ENCODE peak calls at places on chromosomes 4 and X, in seven cellular contexts. One of them, this sample, is unnamed.
A peak's percentile ranks its signal among the peaks of the same experiment; 100 is the strongest.

GRCh38 chr4:27714073-27714472 is 853.4 kb downstream of the STIM2 start:
- DNase-seq in H1: no peak
- DNase-seq in K562: no peak
- DNase-seq in HL-60: no peak
- DNase-seq in Panc1: no peak
- DNase-seq in GM23338: no peak
- DNase-seq in HCT116: no peak
- DNase-seq in this sample: no peak

GRCh38 chrX:96407043-96407442 is 277.6 kb upstream of the DIAPH2 start:
- DNase-seq in K562: no peak
- DNase-seq in Panc1: no peak
- DNase-seq in H1: no peak
- DNase-seq in HL-60: no peak
- DNase-seq in GM23338: peak; percentile 17
- DNase-seq in HCT116: no peak
- DNase-seq in this sample: no peak

GRCh38 chr4:78214078-78214477 is 157.0 kb downstream of the FRAS1 start:
- DNase-seq in GM23338: no peak
- DNase-seq in HL-60: no peak
- DNase-seq in HCT116: no peak
- DNase-seq in K562: no peak
- DNase-seq in Panc1: no peak
- DNase-seq in H1: no peak
- DNase-seq in this sample: no peak

GRCh38 chr4:55396305-55397023 is 707 bp downstream of the TMEM165 start:
- DNase-seq in HCT116: no peak
- DNase-seq in H1: no peak
- DNase-seq in Panc1: no peak
- DNase-seq in GM23338: peak; percentile 73
- DNase-seq in HL-60: no peak
- DNase-seq in K562: peak; percentile 56
- DNase-seq in this sample: peak; percentile 92

GRCh38 chrX:41695464-41695863 is 6.7 kb downstream of the GPR34 start:
- DNase-seq in GM23338: peak; percentile 4
- DNase-seq in H1: no peak
- DNase-seq in HL-60: no peak
- DNase-seq in Panc1: no peak
- DNase-seq in K562: no peak
- DNase-seq in HCT116: no peak
- DNase-seq in this sample: no peak

GRCh38 chr4:167100120-167100519 is 134.2 kb downstream of the SPOCK3 start:
- DNase-seq in HL-60: no peak
- DNase-seq in HCT116: no peak
- DNase-seq in Panc1: peak; percentile 65
- DNase-seq in K562: no peak
- DNase-seq in H1: no peak
- DNase-seq in GM23338: peak; percentile 3
- DNase-seq in this sample: no peak

GRCh38 chrX:46611658-46612362 is 38.2 kb downstream of the CHST7 start:
- DNase-seq in HCT116: no peak
- DNase-seq in HL-60: no peak
- DNase-seq in K562: no peak
- DNase-seq in GM23338: no peak
- DNase-seq in H1: no peak
- DNase-seq in Panc1: no peak
- DNase-seq in this sample: no peak

GRCh38 chr4:185567828-185568442 is 32.6 kb upstream of the PDLIM3 start:
- DNase-seq in GM23338: no peak
- DNase-seq in HL-60: no peak
- DNase-seq in K562: no peak
- DNase-seq in H1: no peak
- DNase-seq in HCT116: no peak
- DNase-seq in Panc1: no peak
- DNase-seq in this sample: no peak

GRCh38 chr4:153439831-153440230 is 26.3 kb upstream of the TMEM131L start:
- DNase-seq in H1: no peak
- DNase-seq in GM23338: no peak
- DNase-seq in K562: no peak
- DNase-seq in HCT116: no peak
- DNase-seq in Panc1: no peak
- DNase-seq in HL-60: no peak
- DNase-seq in this sample: no peak

GRCh38 chr4:126772662-126773061 is 860.1 kb upstream of the INTU start:
- DNase-seq in K562: no peak
- DNase-seq in HCT116: no peak
- DNase-seq in HL-60: no peak
- DNase-seq in Panc1: no peak
- DNase-seq in H1: no peak
- DNase-seq in GM23338: no peak
- DNase-seq in this sample: no peak

GRCh38 chr4:27005512-27006246 is 145.0 kb downstream of the STIM2 start:
- DNase-seq in K562: no peak
- DNase-seq in HCT116: no peak
- DNase-seq in H1: no peak
- DNase-seq in GM23338: no peak
- DNase-seq in HL-60: peak; percentile 13
- DNase-seq in Panc1: peak; percentile 2
- DNase-seq in this sample: no peak

GRCh38 chr4:34108456-34108855 is 2135.9 kb downstream of the ARAP2 start:
- DNase-seq in Panc1: no peak
- DNase-seq in HCT116: no peak
- DNase-seq in GM23338: no peak
- DNase-seq in H1: no peak
- DNase-seq in HL-60: no peak
- DNase-seq in K562: no peak
- DNase-seq in this sample: no peak

GRCh38 chrX:46574941-46575381 is 1.4 kb downstream of the CHST7 start:
- DNase-seq in HCT116: no peak
- DNase-seq in H1: no peak
- DNase-seq in Panc1: no peak
- DNase-seq in GM23338: peak; percentile 37
- DNase-seq in K562: no peak
- DNase-seq in HL-60: no peak
- DNase-seq in this sample: peak; percentile 86

GRCh38 chrX:131729295-131729694 is 185.4 kb downstream of the OR13H1 start:
- DNase-seq in HL-60: no peak
- DNase-seq in H1: no peak
- DNase-seq in HCT116: no peak
- DNase-seq in K562: no peak
- DNase-seq in Panc1: peak; percentile 32
- DNase-seq in GM23338: no peak
- DNase-seq in this sample: peak; percentile 90

GRCh38 chr4:156113138-156113537 is 159.5 kb upstream of the CTSO start:
- DNase-seq in HL-60: no peak
- DNase-seq in GM23338: peak; percentile 13
- DNase-seq in HCT116: no peak
- DNase-seq in Panc1: peak; percentile 8
- DNase-seq in H1: no peak
- DNase-seq in K562: no peak
- DNase-seq in this sample: no peak

GRCh38 chr4:22190855-22191254 is 242.3 kb upstream of the KCNIP4 start:
- DNase-seq in Panc1: no peak
- DNase-seq in HCT116: no peak
- DNase-seq in GM23338: no peak
- DNase-seq in K562: no peak
- DNase-seq in HL-60: no peak
- DNase-seq in H1: no peak
- DNase-seq in this sample: no peak

GRCh38 chr4:2393353-2394270 is 24.8 kb downstream of the ZFYVE28 start:
- DNase-seq in GM23338: peak; percentile 89
- DNase-seq in HL-60: no peak
- DNase-seq in HCT116: no peak
- DNase-seq in K562: peak; percentile 72
- DNase-seq in Panc1: no peak
- DNase-seq in H1: no peak
- DNase-seq in this sample: peak; percentile 85

GRCh38 chrX:134670241-134670811 is 12.1 kb upstream of the PLAC1 start:
- DNase-seq in K562: no peak
- DNase-seq in HL-60: no peak
- DNase-seq in GM23338: peak; percentile 9
- DNase-seq in H1: peak; percentile 7
- DNase-seq in Panc1: peak; percentile 41
- DNase-seq in HCT116: no peak
- DNase-seq in this sample: no peak

GRCh38 chr4:16142598-16143295 is 58.9 kb upstream of the PROM1 start:
- DNase-seq in HCT116: no peak
- DNase-seq in Panc1: no peak
- DNase-seq in GM23338: no peak
- DNase-seq in H1: no peak
- DNase-seq in HL-60: no peak
- DNase-seq in K562: no peak
- DNase-seq in this sample: no peak

GRCh38 chr4:105374071-105374470 is 99.8 kb downstream of the PPA2 start:
- DNase-seq in HL-60: no peak
- DNase-seq in H1: no peak
- DNase-seq in GM23338: no peak
- DNase-seq in HCT116: no peak
- DNase-seq in K562: no peak
- DNase-seq in Panc1: no peak
- DNase-seq in this sample: no peak

GRCh38 chrX:48891402-48892288 is 5.9 kb downstream of the TIMM17B start:
- DNase-seq in HCT116: peak; percentile 60
- DNase-seq in GM23338: peak; percentile 89
- DNase-seq in K562: peak; percentile 82
- DNase-seq in HL-60: peak; percentile 67
- DNase-seq in H1: peak; percentile 49
- DNase-seq in Panc1: no peak
- DNase-seq in this sample: peak; percentile 92

DNA sequence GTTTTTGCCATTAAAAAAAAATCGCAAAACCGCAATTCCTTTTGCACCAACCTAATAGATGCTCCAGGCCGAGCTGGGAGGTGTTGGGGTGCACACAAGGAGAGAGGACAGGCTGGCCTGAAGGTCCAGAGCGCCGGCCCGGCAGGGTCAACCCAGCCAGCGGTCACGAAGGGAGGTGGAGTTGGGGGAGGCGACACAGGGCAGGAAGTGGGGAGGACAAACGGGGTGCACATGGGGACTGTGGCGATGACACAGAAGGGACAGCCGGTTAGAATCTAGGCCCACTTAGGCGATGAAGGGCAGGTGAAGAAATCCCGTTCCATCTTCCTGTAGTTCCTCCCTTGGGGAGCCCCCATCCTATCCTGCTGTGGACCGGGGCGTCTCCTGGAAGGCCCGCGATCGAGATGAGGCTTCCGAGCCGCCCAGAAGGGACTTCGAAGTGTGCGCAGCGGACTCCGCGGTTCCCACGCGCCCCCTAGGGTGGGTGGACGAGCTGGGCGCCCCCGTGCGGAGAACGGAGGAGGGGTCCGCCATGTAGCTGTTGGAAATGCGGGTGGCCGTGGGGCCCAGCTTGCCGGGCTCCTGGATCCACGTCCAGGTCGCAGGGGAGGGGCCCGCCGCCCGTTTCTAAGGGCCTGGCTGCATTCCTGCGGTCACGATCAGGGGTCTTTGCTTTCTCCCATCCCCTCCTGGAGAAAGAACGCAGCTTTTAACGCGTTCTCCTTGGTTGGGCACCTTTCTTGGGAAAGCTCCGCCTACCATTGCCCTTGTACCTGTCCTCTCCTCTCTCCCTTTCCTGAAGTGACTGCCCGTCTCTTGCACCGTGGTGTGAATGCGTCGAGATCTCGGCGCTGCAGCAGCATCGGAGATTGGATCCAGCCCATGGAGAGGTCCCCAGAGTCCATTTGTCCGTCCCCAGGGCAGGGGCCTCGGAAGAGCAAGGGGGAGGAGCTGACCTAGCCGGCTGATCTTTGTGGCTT is 17.0 kb upstream of the HPF1 start:
- DNase-seq in H1: no peak
- DNase-seq in HCT116: no peak
- DNase-seq in Panc1: no peak
- DNase-seq in HL-60: no peak
- DNase-seq in GM23338: peak; percentile 66
- DNase-seq in K562: peak; percentile 48
- DNase-seq in this sample: peak; percentile 76
- TF ChIP-seq CTCF in H1: peak; percentile 60
- TF ChIP-seq CTCF in HCT116: no peak
- TF ChIP-seq CTCF in Panc1: no peak
- TF ChIP-seq CTCF in HL-60: no peak
- TF ChIP-seq CTCF in GM23338: peak; percentile 77
- TF ChIP-seq CTCF in K562: peak; percentile 57
- TF ChIP-seq CTCF in this sample: no peak

GRCh38 chr4:1318488-1319213 is 28.4 kb upstream of the UVSSA start:
- DNase-seq in GM23338: peak; percentile 74
- DNase-seq in K562: peak; percentile 64
- DNase-seq in HCT116: peak; percentile 3
- DNase-seq in H1: no peak
- DNase-seq in Panc1: no peak
- DNase-seq in HL-60: no peak
- DNase-seq in this sample: peak; percentile 65
- H3K27ac ChIP-seq in GM23338: no peak overlapping the region
- H3K27ac ChIP-seq in K562: no peak overlapping the region
- H3K27ac ChIP-seq in HCT116: no peak overlapping the region
- H3K27ac ChIP-seq in H1: no peak overlapping the region
- H3K27ac ChIP-seq in Panc1: no peak overlapping the region
- H3K27ac ChIP-seq in HL-60: no peak overlapping the region
- H3K27ac ChIP-seq in this sample: no peak overlapping the region

DNA sequence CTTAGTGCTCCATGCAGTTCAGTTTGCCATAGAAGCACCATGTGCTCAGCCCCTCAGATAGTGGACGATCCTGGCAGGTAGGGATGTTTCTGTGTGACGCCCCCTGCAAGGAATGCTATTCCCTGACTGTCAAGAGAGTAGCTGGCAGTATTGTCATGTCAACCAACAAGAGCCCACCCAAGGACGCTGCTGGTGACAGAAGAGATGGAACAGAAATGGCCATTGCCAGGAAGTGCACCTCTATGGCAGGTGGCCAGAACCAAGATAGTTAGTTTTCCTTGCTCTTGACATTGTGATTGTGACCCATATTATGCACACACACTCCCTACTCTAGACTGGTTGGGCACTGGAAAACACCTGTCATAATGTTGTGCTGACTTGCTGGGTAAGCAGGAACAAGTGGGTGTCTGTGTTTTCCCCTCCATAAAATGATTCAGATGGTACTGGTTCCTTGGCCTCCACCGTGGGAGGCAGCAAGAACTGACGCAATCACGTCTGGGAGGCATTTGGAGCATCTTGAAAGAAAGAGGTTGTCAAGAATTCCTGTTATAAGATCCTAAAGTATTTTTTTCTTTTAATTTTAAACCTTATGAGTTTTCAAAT is 507.9 kb downstream of the MID1IP1 start:
- DNase-seq in HL-60: peak; percentile 1
- DNase-seq in HCT116: no peak
- DNase-seq in K562: no peak
- DNase-seq in Panc1: no peak
- DNase-seq in GM23338: no peak
- DNase-seq in H1: no peak
- DNase-seq in this sample: no peak
- TF ChIP-seq POLR2AphosphoS5 in HL-60: no peak
- TF ChIP-seq POLR2AphosphoS5 in HCT116: no peak
- TF ChIP-seq POLR2AphosphoS5 in K562: no peak
- TF ChIP-seq POLR2AphosphoS5 in Panc1: no peak
- TF ChIP-seq POLR2AphosphoS5 in GM23338: no peak
- TF ChIP-seq POLR2AphosphoS5 in H1: no peak
- TF ChIP-seq POLR2AphosphoS5 in this sample: no peak

DNA sequence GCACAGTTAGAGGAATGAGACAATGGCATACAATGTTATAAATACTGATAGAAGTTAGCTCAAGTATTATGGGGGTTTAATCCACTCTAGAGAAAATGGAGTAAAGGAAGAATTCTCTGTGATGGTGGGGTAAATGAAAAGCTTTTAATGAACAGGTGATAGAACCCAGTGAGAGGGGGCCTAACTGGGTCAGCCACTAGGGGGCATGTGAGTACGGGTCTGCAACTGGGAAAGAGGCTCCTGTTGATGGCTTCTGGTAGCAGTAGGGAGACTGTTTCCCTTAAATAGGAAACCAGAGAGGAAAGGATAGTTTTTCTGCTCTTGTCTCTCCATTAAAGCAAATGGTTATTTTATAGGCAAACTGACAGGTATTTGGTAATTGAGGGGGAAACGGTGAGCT is 132.8 kb upstream of the GPR101 start:
- DNase-seq in GM23338: peak; percentile 49
- DNase-seq in K562: peak; percentile 22
- DNase-seq in H1: peak; percentile 2
- DNase-seq in Panc1: no peak
- DNase-seq in HCT116: no peak
- DNase-seq in HL-60: no peak
- DNase-seq in this sample: no peak
- TF ChIP-seq CTCF in GM23338: peak; percentile 75
- TF ChIP-seq CTCF in K562: peak; percentile 44
- TF ChIP-seq CTCF in H1: peak; percentile 60
- TF ChIP-seq CTCF in Panc1: peak; percentile 51
- TF ChIP-seq CTCF in HCT116: peak; percentile 4
- TF ChIP-seq CTCF in HL-60: no peak
- TF ChIP-seq CTCF in this sample: no peak